ENCODE peak calls at places on chromosome 4, in nine cellular contexts. T is pancreas, R is OCI-LY7, N is stomach, Z is A549, O is IMR-90, W is left lung, I is GM12878, F is colonic mucosa. Q is an unnamed sample.
A peak's percentile ranks its signal among the peaks of the same experiment; 100 is the strongest.

GRCh38 chr4:75321484-75321883 is 192.7 kb downstream of the RCHY1 start:
- DNase-seq in T (no peak), R (no peak), N (no peak), Z (no peak), O (no peak), W (no peak), I (no peak), F (no peak), Q (no peak)

GRCh38 chr4:8216443-8217245 is 17.6 kb downstream of the SH3TC1 start:
- DNase-seq in T (no peak), R (no peak), N (no peak), Z (no peak), O (no peak), W (peak; percentile 67), I (no peak), F (no peak), Q (no peak)

GRCh38 chr4:54539500-54540029 is 118.2 kb upstream of the KIT start:
- DNase-seq in T (peak; percentile 22), R (no peak), N (peak; percentile 74), Z (peak; percentile 30), O (peak; percentile 46), W (peak; percentile 90), I (no peak), F (peak; percentile 50), Q (no peak)

GRCh38 chr4:122537388-122538135 is 81.0 kb upstream of the IL2 start:
- DNase-seq in T (no peak), R (no peak), N (no peak), Z (no peak), O (no peak), W (no peak), I (no peak), F (no peak), Q (no peak)

GRCh38 chr4:173564461-173564860 is 34.4 kb upstream of the HAND2 start:
- DNase-seq in T (no peak), R (no peak), N (no peak), Z (no peak), O (no peak), W (no peak), I (no peak), F (no peak), Q (no peak)

GRCh38 chr4:176034936-176035335 is 30.7 kb upstream of the WDR17 start:
- DNase-seq in T (no peak), R (no peak), N (no peak), Z (no peak), O (no peak), W (no peak), I (no peak), F (no peak), Q (no peak)

GRCh38 chr4:158722291-158722916 is 792 bp downstream of the PPID start:
- DNase-seq in T (peak; percentile 20), R (peak; percentile 6), N (no peak), Z (peak; percentile 35), O (peak; percentile 48), W (no peak), I (peak; percentile 9), F (peak; percentile 46), Q (no peak)

GRCh38 chr4:159229164-159229563 is 126.3 kb downstream of the RAPGEF2 start:
- DNase-seq in T (no peak), R (no peak), N (no peak), Z (peak; percentile 49), O (peak; percentile 94), W (no peak), I (no peak), F (no peak), Q (no peak)

GRCh38 chr4:183348706-183349659 is 26.8 kb upstream of the CLDN24 start:
- DNase-seq in T (no peak), R (no peak), N (no peak), Z (peak; percentile 47), O (peak; percentile 95), W (no peak), I (no peak), F (no peak), Q (no peak)

GRCh38 chr4:161894493-161895167 is 269.2 kb downstream of the FSTL5 start:
- DNase-seq in T (no peak), R (no peak), N (no peak), Z (no peak), O (no peak), W (no peak), I (no peak), F (no peak), Q (no peak)

GRCh38 chr4:1777822-1778641 is 15.1 kb upstream of the FGFR3 start:
- DNase-seq in T (no peak), R (no peak), N (no peak), Z (peak; percentile 63), O (no peak), W (no peak), I (no peak), F (no peak), Q (no peak)

GRCh38 chr4:156949373-156949814 is 22.2 kb downstream of the PDGFC start:
- DNase-seq in T (no peak), R (no peak), N (no peak), Z (peak; percentile 83), O (peak; percentile 80), W (no peak), I (no peak), F (no peak), Q (no peak)

GRCh38 chr4:12679217-12679616 is 804.9 kb downstream of the RAB28 start:
- DNase-seq in T (no peak), R (peak; percentile 2), N (no peak), Z (peak; percentile 0), O (no peak), W (no peak), I (no peak), F (no peak), Q (no peak)
- TF ChIP-seq CTCF in T (no peak), R (peak; percentile 65), N (no peak), Z (no peak), O (no peak), W (no peak), I (peak; percentile 22), F (no peak), Q (no peak)

GRCh38 chr4:40240040-40240653 is 43.3 kb downstream of the RHOH start:
- DNase-seq in T (no peak), R (no peak), N (no peak), Z (peak; percentile 3), O (peak; percentile 11), W (no peak), I (no peak), F (no peak), Q (no peak)
- H3K4me1 ChIP-seq in T (no peaks in the 10 kb centered on the region), R (no peaks in the 10 kb centered on the region), N (no peaks in the 10 kb centered on the region), Z (peaks cover 6% of the 10 kb centered on the region), O (no peaks in the 10 kb centered on the region), W (no peaks in the 10 kb centered on the region), I (no peaks in the 10 kb centered on the region), F (no peaks in the 10 kb centered on the region), Q (peaks cover 95% of the 10 kb centered on the region)

DNA sequence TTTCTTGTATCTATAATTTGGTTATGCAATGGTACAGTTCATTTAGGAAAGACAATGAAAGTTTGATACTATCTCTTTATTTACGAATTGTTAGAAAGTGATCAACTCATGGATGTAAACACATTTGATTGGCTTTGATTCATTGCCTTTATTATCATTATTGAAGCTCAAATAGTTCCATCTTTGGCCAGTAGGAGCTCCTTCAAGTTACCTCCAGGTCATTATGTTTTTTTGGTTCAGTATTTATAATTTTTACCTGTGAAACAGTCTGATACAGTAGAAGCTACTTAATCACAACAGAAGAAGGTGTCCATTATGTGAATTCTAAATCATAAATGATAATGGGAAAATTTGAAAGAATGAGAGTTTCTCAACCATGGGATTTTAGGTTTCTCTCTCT is 12.4 kb downstream of the NPY5R start:
- DNase-seq in T (no peak), R (no peak), N (no peak), Z (no peak), O (no peak), W (no peak), I (no peak), F (no peak), Q (no peak)
- TF ChIP-seq CTCF in T (no peak), R (peak; percentile 29), N (no peak), Z (no peak), O (no peak), W (no peak), I (no peak), F (no peak), Q (no peak)

DNA sequence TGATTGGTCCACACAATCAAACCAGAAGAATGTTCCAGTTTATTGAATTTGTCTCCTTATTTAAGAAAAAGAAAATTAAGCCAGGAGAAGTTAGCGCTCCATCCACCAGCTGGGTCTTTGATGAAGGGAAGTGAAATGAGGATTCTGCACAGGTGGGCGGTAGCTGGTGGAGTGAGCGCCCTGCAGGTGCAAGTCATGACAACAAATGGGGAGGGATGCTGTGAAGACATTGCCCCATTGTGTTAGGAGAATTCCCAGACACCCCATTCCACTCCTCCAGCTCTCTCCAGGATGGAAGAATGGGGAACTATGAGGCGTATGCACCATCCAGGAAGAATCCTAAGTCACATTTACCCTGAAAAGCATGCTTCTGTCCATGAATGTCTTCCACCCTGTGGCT is 22.9 kb downstream of the PLRG1 start:
- DNase-seq in T (no peak), R (peak; percentile 52), N (no peak), Z (no peak), O (no peak), W (no peak), I (no peak), F (no peak), Q (no peak)
- H3K4me1 ChIP-seq in T (no peaks in the 10 kb centered on the region), R (peaks cover 32% of the 10 kb centered on the region), N (no peaks in the 10 kb centered on the region), Z (no peaks in the 10 kb centered on the region), O (no peaks in the 10 kb centered on the region), W (no peaks in the 10 kb centered on the region), I (peaks cover 3% of the 10 kb centered on the region), F (no peaks in the 10 kb centered on the region), Q (no peaks in the 10 kb centered on the region)

GRCh38 chr4:83996254-83996653 is 460.3 kb downstream of the GPAT3 start:
- DNase-seq in T (no peak), R (no peak), N (no peak), Z (no peak), O (no peak), W (peak; percentile 9), I (no peak), F (no peak), Q (no peak)

GRCh38 chr4:83989835-83990234 is 453.9 kb downstream of the GPAT3 start:
- DNase-seq in T (no peak), R (no peak), N (no peak), Z (no peak), O (no peak), W (peak; percentile 19), I (no peak), F (no peak), Q (no peak)

DNA sequence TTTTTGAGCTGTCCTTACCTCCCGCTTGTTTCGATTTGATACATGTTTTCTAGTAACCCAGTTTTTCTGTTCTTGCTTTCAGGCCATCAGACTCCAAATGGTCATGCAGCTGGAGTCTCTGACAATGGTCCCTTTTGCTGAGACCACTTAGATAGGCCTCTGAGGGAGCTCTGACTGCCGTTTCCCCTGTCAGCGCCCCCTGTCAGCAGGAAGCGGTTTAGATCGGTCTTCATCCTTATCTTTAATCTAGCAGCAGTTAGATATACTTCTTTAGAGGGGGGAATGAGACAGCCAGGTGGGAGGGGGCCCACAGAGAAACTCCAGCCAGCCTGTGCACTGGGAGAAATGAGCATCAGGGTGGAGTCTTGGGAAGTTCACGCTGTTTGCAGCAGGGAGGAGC is 457.9 kb downstream of the GPAT3 start:
- DNase-seq in T (no peak), R (peak; percentile 3), N (no peak), Z (peak; percentile 2), O (no peak), W (peak; percentile 5), I (no peak), F (no peak), Q (no peak)
- TF ChIP-seq CTCF in T (no peak), R (peak; percentile 66), N (no peak), Z (no peak), O (peak; percentile 17), W (no peak), I (no peak), F (no peak), Q (no peak)

Q was measured in CD8-positive, alpha-beta T cell.